ENCODE peak calls at places on chromosomes 4 and X, in six cellular contexts. A, U, M, F, J and X are unnamed samples. For H3K9me3 and H3K4me1, the result is how much of the 10 kb centered on the place peaks cover.

GRCh38 chrX:137431693-137432488 is 134.0 kb upstream of the ZIC3 start:
- DNase-seq in A (no peak), U (no peak), J (no peak), F (no peak), M (no peak), X (no peak)

GRCh38 chr4:5266991-5267390 is 215.7 kb downstream of the STK32B start:
- DNase-seq in U (no peak), A (no peak), F (no peak), M (no peak), J (no peak), X (no peak)

GRCh38 chr4:80012291-80012690 is 60.7 kb downstream of the ANTXR2 start:
- DNase-seq in F (no peak), U (no peak), A (no peak), M (no peak), J (no peak), X (no peak)

GRCh38 chr4:159197885-159198269 is 95.0 kb downstream of the RAPGEF2 start:
- DNase-seq in J (no peak), U (no peak), A (no peak), M (no peak), F (no peak), X (no peak)

GRCh38 chrX:1170243-1170642 is 42.2 kb downstream of the CRLF2 start:
- DNase-seq in J (no peak), U (no peak), A (no peak), M (no peak), F (no peak), X (peak)

GRCh38 chr4:40908702-40909362 is 159.1 kb downstream of the NSUN7 start:
- DNase-seq in F (peak), U (peak), J (peak), A (peak), M (peak), X (peak)

GRCh38 chr4:144778364-144778763 is 132.4 kb downstream of the HHIP start:
- DNase-seq in J (no peak), M (no peak), F (no peak), A (no peak), U (peak), X (no peak)

GRCh38 chr4:140149851-140150635 is 3.9 kb downstream of the MAML3 start:
- DNase-seq in M (peak), J (peak), A (peak), U (peak), F (peak), X (peak)

GRCh38 chr4:56247646-56248045 is 139.6 kb downstream of the AASDH start:
- DNase-seq in A (no peak), U (no peak), J (no peak), F (no peak), M (no peak), X (no peak)

GRCh38 chr4:167713756-167714155 is 378.6 kb upstream of the ANXA10 start:
- DNase-seq in M (no peak), U (no peak), J (no peak), F (no peak), A (no peak), X (no peak)

GRCh38 chr4:2716236-2716635 is 39.9 kb downstream of the TNIP2 start:
- DNase-seq in F (no peak), J (no peak), U (no peak), M (no peak), A (no peak), X (no peak)

GRCh38 chr4:54482529-54482961 is 175.2 kb upstream of the KIT start:
- DNase-seq in M (no peak), U (no peak), A (no peak), J (no peak), F (peak), X (no peak)

GRCh38 chr4:159206427-159206871 is 103.6 kb downstream of the RAPGEF2 start:
- DNase-seq in F (peak), A (no peak), M (no peak), U (peak), J (no peak), X (no peak)

GRCh38 chr4:116870667-116871066 is 214.7 kb downstream of the TRAM1L1 start:
- DNase-seq in U (no peak), A (no peak), M (no peak), F (no peak), J (no peak), X (no peak)

GRCh38 chr4:127843704-127844604 is 36.7 kb upstream of the PLK4 start:
- DNase-seq in M (no peak), F (no peak), J (no peak), A (no peak), U (no peak), X (no peak)

GRCh38 chr4:34193451-34194154 is 2050.7 kb downstream of the ARAP2 start:
- DNase-seq in F (peak), J (no peak), U (no peak), M (no peak), A (no peak), X (no peak)

GRCh38 chr4:182975806-182976205 is 58.6 kb upstream of the DCTD start:
- DNase-seq in F (peak), A (no peak), J (peak), U (no peak), M (no peak), X (no peak)

GRCh38 chr4:113674251-113674650 is 87.3 kb downstream of the CAMK2D start:
- DNase-seq in M (no peak), A (no peak), F (no peak), J (no peak), U (no peak), X (no peak)

GRCh38 chr4:169080970-169081369 is 70.9 kb upstream of the CBR4 start:
- DNase-seq in F (no peak), U (no peak), A (peak), J (no peak), M (no peak), X (no peak)

GRCh38 chr4:137610960-137611359 is 78.7 kb upstream of the PCDH18 start:
- DNase-seq in J (no peak), A (no peak), U (peak), M (no peak), F (no peak), X (no peak)

GRCh38 chr4:156614536-156614935 is 357.1 kb downstream of the PDGFC start:
- DNase-seq in U (no peak), A (no peak), J (no peak), M (no peak), F (no peak), X (no peak)

GRCh38 chrX:135931644-135932487 is 38.4 kb downstream of the SAGE1 start:
- DNase-seq in M (peak), A (peak), J (peak), F (peak), U (peak), X (no peak)

GRCh38 chr4:180655886-180656285 is 1587.3 kb upstream of the TENM3 start:
- DNase-seq in A (no peak), M (no peak), J (no peak), F (no peak), U (no peak), X (no peak)

GRCh38 chr4:147683172-147683571 is 791 bp downstream of the PRMT9 start:
- DNase-seq in U (peak), J (peak), A (no peak), M (no peak), F (peak), X (no peak)

DNA sequence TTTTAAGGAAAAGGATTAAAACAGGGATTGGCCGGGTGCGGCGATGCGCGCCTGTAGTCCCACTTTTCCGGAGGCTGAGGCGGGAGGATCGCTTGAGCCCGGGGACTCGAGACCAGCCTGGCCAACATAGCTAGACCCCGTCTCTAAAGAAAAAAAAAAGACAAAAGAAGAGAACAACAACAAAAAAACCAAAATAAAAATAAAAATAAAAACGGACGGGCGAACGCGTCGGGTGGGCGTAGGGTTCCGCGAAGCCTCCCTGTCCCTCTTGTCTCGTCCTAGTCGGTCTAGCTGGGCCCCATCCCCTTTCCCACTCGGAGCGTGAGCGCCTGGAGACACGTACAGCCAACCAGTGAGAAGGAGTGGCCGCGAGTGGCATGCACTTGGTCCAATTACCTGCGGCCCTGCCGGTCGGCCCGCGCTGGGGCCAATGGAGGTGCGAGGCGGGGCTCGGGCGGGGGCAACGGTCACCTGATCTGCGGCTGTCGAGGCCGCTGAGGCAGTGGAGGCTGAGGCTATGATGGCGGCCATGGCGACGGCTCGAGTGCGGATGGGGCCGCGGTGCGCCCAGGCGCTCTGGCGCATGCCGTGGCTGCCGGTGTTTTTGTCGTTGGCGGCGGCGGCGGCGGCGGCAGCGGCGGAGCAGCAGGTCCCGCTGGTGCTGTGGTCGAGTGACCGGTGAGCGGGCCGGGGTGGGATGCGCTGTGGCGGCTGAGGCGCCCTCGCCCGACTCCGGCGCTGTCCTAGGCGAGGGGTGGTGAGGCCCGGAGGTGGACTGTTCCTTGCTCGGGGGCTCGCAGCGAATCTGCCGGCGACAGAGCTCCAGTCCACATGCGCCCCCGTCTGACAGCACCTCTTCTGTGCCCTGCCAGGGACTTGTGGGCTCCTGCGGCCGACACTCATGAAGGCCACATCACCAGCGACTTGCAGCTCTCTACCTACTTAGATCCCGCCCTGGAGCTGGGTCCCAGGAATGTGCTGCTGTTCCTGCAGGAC is at the start of gene ATP6AP1:
- DNase-seq in J (peak), A (peak), M (peak), U (peak), F (peak), X (peak)
- TF ChIP-seq CTCF in J (peak), A (no peak), M (no peak), U (peak), F (no peak), X (no peak)

DNA sequence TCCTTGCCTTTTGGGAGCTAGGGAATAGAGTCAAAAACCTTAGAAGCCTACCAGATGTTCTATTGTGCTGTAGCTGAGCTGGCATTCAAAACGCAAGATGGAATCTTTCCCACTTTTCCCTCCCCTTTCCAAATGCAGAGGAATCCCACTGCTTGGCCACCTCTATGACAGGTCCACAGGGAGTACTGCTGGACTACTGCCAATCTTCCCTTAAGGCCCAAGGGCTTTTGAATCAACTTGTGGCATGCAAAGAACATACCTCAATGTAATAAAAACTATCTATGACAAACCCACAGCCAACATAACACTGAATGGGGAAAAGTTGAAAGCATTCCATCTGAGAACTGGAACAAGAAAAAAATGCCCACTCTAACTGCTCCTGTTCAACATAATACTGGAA is 139.2 kb upstream of the AGTR2 start:
- DNase-seq in U (no peak), F (no peak), A (no peak), J (no peak), M (no peak), X (no peak)
- H3K9me3 ChIP-seq in U (under half), F (under half), A (under half), J (under half), M (under half), X (under half)

DNA sequence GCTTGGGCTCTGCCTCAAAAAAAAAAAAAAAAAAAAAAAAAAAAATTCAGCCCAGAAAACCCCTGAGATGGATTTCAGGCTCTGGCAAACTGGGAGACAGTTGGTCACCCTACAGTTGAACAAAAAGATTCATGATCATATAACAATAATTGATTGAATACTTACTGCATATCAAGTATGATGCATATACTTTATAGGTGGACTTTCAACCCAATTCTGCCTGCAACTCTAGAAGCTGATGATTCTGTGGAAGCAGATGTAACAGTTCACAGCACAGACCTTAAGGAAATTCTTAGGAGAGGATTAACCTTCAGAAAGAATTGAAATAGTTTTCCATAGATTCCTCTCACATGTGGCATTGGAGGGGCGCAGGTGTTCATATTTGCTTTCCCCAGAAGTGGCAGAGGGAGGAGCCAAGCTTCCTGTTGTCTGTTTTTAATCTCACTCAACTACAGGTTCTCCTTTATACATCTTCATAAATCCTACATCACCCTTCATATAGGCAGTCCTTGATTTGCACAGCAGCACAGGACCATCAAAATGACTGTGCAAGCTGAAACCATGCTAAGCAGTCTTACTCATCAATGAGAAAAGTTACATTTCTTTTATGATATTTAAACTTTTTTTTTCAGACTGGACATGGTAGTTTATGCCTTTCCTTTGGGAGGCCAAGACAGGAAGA is 149.4 kb upstream of the KLF3 start:
- DNase-seq in A (no peak), U (no peak), J (no peak), M (no peak), F (no peak), X (no peak)
- H3K4me1 ChIP-seq in A (under half), U (under half), J (under half), M (under half), F (under half), X (under half)

GRCh38 chr4:7900351-7900750 is 39.3 kb downstream of the AFAP1 start:
- DNase-seq in F (no peak), A (no peak), U (no peak), J (no peak), M (no peak), X (no peak)
- TF ChIP-seq CTCF in F (no peak), A (no peak), U (no peak), J (no peak), M (no peak), X (no peak)